ENCODE peak calls at places on chromosome 10, in nine cellular contexts. Z, R, Q, A, G, V, O, H and J are unnamed samples.

GRCh38 chr10:79153753-79154152 is 85.0 kb downstream of the ZMIZ1 start:
- DNase-seq in Z (no peak), R (no peak), Q (no peak), A (no peak), G (no peak), V (no peak), O (no peak), H (no peak), J (no peak)

GRCh38 chr10:49595713-49596492 is 14.2 kb upstream of the SLC18A3 start:
- DNase-seq in Z (no peak), R (no peak), Q (no peak), A (no peak), G (no peak), V (no peak), O (no peak), H (no peak), J (no peak)

GRCh38 chr10:128071417-128071782 is 54.8 kb downstream of the MKI67 start:
- DNase-seq in Z (no peak), R (no peak), Q (no peak), A (no peak), G (no peak), V (no peak), O (no peak), H (no peak), J (no peak)

GRCh38 chr10:23611308-23611631 is 172.4 kb downstream of the OTUD1 start:
- DNase-seq in Z (no peak), R (no peak), Q (no peak), A (no peak), G (no peak), V (no peak), O (no peak), H (no peak), J (no peak)

GRCh38 chr10:98817396-98817795 is 370.7 kb upstream of the HPS1 start:
- DNase-seq in Z (no peak), R (no peak), Q (no peak), A (no peak), G (no peak), V (no peak), O (no peak), H (no peak), J (no peak)

GRCh38 chr10:79331226-79331625 is 16.0 kb upstream of the PPIF start:
- DNase-seq in Z (no peak), R (no peak), Q (no peak), A (no peak), G (no peak), V (no peak), O (no peak), H (no peak), J (no peak)

GRCh38 chr10:45003432-45004000 is 2.8 kb downstream of the ZNF22 start:
- DNase-seq in Z (no peak), R (no peak), Q (no peak), A (no peak), G (no peak), V (no peak), O (no peak), H (no peak), J (no peak)

GRCh38 chr10:1056326-1057105 is at the start of gene WDR37:
- DNase-seq in Z (peak), R (peak), Q (peak), A (peak), G (peak), V (peak), O (peak), H (peak), J (peak)

GRCh38 chr10:92350411-92350810 is 59.4 kb downstream of the MARCHF5 start:
- DNase-seq in Z (no peak), R (no peak), Q (no peak), A (no peak), G (no peak), V (no peak), O (no peak), H (no peak), J (no peak)

GRCh38 chr10:36345770-36346169 is 703.7 kb upstream of the FZD8 start:
- DNase-seq in Z (no peak), R (no peak), Q (no peak), A (no peak), G (no peak), V (no peak), O (no peak), H (no peak), J (no peak)

GRCh38 chr10:129417164-129417563 is 49.9 kb upstream of the MGMT start:
- DNase-seq in Z (no peak), R (no peak), Q (no peak), A (no peak), G (no peak), V (no peak), O (no peak), H (no peak), J (no peak)

GRCh38 chr10:125538947-125539649 is 143.9 kb downstream of the TEX36 start:
- DNase-seq in Z (no peak), R (no peak), Q (no peak), A (no peak), G (no peak), V (no peak), O (no peak), H (no peak), J (no peak)

GRCh38 chr10:112827951-112828350 is 122.1 kb upstream of the TCF7L2 start:
- DNase-seq in Z (no peak), R (no peak), Q (no peak), A (no peak), G (no peak), V (no peak), O (no peak), H (no peak), J (no peak)

GRCh38 chr10:117345143-117345542 is 30.1 kb downstream of the PDZD8 start:
- DNase-seq in Z (no peak), R (no peak), Q (no peak), A (no peak), G (no peak), V (no peak), O (no peak), H (no peak), J (no peak)